ENCODE peak calls at places on chromosomes 1 and 21, in five cellular contexts. One of them, this sample, is unnamed.

GRCh38 chr21:44991538-44992483 is 52.0 kb downstream of the SLX9 start:
- DNase-seq in thoracic aorta: no peak
- DNase-seq in astrocyte of the cerebellum: no peak
- DNase-seq in WERI-Rb-1: no peak
- DNase-seq in GM23338: no peak
- DNase-seq in this sample: no peak

GRCh38 chr1:41365772-41366427 is 4.7 kb downstream of the FOXO6 start:
- DNase-seq in GM23338: peak; percentile 57
- DNase-seq in astrocyte of the cerebellum: no peak
- DNase-seq in thoracic aorta: no peak
- DNase-seq in WERI-Rb-1: peak; percentile 65
- DNase-seq in this sample: no peak

GRCh38 chr1:192954705-192955265 is 104.4 kb downstream of the UCHL5 start:
- DNase-seq in GM23338: no peak
- DNase-seq in astrocyte of the cerebellum: no peak
- DNase-seq in WERI-Rb-1: no peak
- DNase-seq in thoracic aorta: peak; percentile 7
- DNase-seq in this sample: no peak

GRCh38 chr1:233500111-233500510 is 113.8 kb upstream of the KCNK1 start:
- DNase-seq in GM23338: no peak
- DNase-seq in WERI-Rb-1: no peak
- DNase-seq in astrocyte of the cerebellum: no peak
- DNase-seq in thoracic aorta: no peak
- DNase-seq in this sample: no peak

GRCh38 chr1:92484472-92485373 is 2.0 kb downstream of the GFI1 start:
- DNase-seq in astrocyte of the cerebellum: no peak
- DNase-seq in WERI-Rb-1: peak; percentile 41
- DNase-seq in GM23338: peak; percentile 64
- DNase-seq in thoracic aorta: no peak
- DNase-seq in this sample: no peak

GRCh38 chr1:116569776-116570357 is 959 bp downstream of the CD58 start:
- DNase-seq in WERI-Rb-1: no peak
- DNase-seq in thoracic aorta: no peak
- DNase-seq in GM23338: peak; percentile 35
- DNase-seq in astrocyte of the cerebellum: no peak
- DNase-seq in this sample: no peak

GRCh38 chr1:16972210-16972916 is 8.1 kb downstream of the MFAP2 start:
- DNase-seq in thoracic aorta: no peak
- DNase-seq in GM23338: no peak
- DNase-seq in WERI-Rb-1: no peak
- DNase-seq in astrocyte of the cerebellum: no peak
- DNase-seq in this sample: no peak

GRCh38 chr1:215710340-215710971 is 143.4 kb downstream of the KCTD3 start:
- DNase-seq in thoracic aorta: no peak
- DNase-seq in astrocyte of the cerebellum: peak; percentile 1
- DNase-seq in WERI-Rb-1: peak; percentile 83
- DNase-seq in GM23338: peak; percentile 97
- DNase-seq in this sample: peak; percentile 24

GRCh38 chr1:62589321-62589720 is 8.0 kb upstream of the ANGPTL3 start:
- DNase-seq in thoracic aorta: no peak
- DNase-seq in WERI-Rb-1: no peak
- DNase-seq in GM23338: no peak
- DNase-seq in astrocyte of the cerebellum: peak; percentile 38
- DNase-seq in this sample: no peak

GRCh38 chr1:22753396-22754083 is 42.9 kb downstream of the EPHB2 start:
- DNase-seq in astrocyte of the cerebellum: no peak
- DNase-seq in GM23338: no peak
- DNase-seq in thoracic aorta: no peak
- DNase-seq in WERI-Rb-1: no peak
- DNase-seq in this sample: peak; percentile 71

GRCh38 chr1:185317886-185318310 is 855 bp upstream of the IVNS1ABP start:
- DNase-seq in thoracic aorta: no peak
- DNase-seq in WERI-Rb-1: no peak
- DNase-seq in astrocyte of the cerebellum: no peak
- DNase-seq in GM23338: peak; percentile 52
- DNase-seq in this sample: no peak

GRCh38 chr1:92822907-92823306 is 8.9 kb upstream of the RPL5 start:
- DNase-seq in astrocyte of the cerebellum: no peak
- DNase-seq in thoracic aorta: no peak
- DNase-seq in GM23338: no peak
- DNase-seq in WERI-Rb-1: no peak
- DNase-seq in this sample: no peak

GRCh38 chr1:154747841-154748766 is 122.0 kb downstream of the KCNN3 start:
- DNase-seq in thoracic aorta: no peak
- DNase-seq in GM23338: no peak
- DNase-seq in WERI-Rb-1: peak; percentile 99
- DNase-seq in astrocyte of the cerebellum: no peak
- DNase-seq in this sample: no peak

GRCh38 chr1:26278835-26279597 is 870 bp upstream of the SH3BGRL3 start:
- DNase-seq in WERI-Rb-1: peak; percentile 81
- DNase-seq in GM23338: no peak
- DNase-seq in thoracic aorta: no peak
- DNase-seq in astrocyte of the cerebellum: no peak
- DNase-seq in this sample: no peak

GRCh38 chr1:244276646-244277045 is 175.1 kb downstream of the ADSS2 start:
- DNase-seq in astrocyte of the cerebellum: no peak
- DNase-seq in WERI-Rb-1: no peak
- DNase-seq in thoracic aorta: no peak
- DNase-seq in GM23338: no peak
- DNase-seq in this sample: no peak

GRCh38 chr1:200889571-200889970 is 5.1 kb upstream of the INAVA start:
- DNase-seq in thoracic aorta: no peak
- DNase-seq in astrocyte of the cerebellum: no peak
- DNase-seq in GM23338: no peak
- DNase-seq in WERI-Rb-1: no peak
- DNase-seq in this sample: no peak

GRCh38 chr1:223143760-223144248 is 756 bp upstream of the TLR5 start:
- DNase-seq in GM23338: no peak
- DNase-seq in WERI-Rb-1: peak; percentile 74
- DNase-seq in astrocyte of the cerebellum: no peak
- DNase-seq in thoracic aorta: no peak
- DNase-seq in this sample: no peak

GRCh38 chr1:16172964-16173446 is 17.1 kb upstream of the EPHA2 start:
- DNase-seq in GM23338: no peak
- DNase-seq in WERI-Rb-1: no peak
- DNase-seq in thoracic aorta: no peak
- DNase-seq in astrocyte of the cerebellum: no peak
- DNase-seq in this sample: no peak

GRCh38 chr1:245216356-245217110 is 61.7 kb downstream of the KIF26B start:
- DNase-seq in thoracic aorta: no peak
- DNase-seq in astrocyte of the cerebellum: no peak
- DNase-seq in GM23338: peak; percentile 34
- DNase-seq in WERI-Rb-1: no peak
- DNase-seq in this sample: no peak

GRCh38 chr1:29473167-29473855 is 237.0 kb downstream of the PTPRU start:
- DNase-seq in GM23338: no peak
- DNase-seq in thoracic aorta: no peak
- DNase-seq in astrocyte of the cerebellum: no peak
- DNase-seq in WERI-Rb-1: peak; percentile 57
- DNase-seq in this sample: no peak

GRCh38 chr21:34802180-34802899 is 133.5 kb downstream of the CLIC6 start:
- DNase-seq in GM23338: no peak
- DNase-seq in thoracic aorta: no peak
- DNase-seq in WERI-Rb-1: no peak
- DNase-seq in astrocyte of the cerebellum: no peak
- DNase-seq in this sample: no peak

DNA sequence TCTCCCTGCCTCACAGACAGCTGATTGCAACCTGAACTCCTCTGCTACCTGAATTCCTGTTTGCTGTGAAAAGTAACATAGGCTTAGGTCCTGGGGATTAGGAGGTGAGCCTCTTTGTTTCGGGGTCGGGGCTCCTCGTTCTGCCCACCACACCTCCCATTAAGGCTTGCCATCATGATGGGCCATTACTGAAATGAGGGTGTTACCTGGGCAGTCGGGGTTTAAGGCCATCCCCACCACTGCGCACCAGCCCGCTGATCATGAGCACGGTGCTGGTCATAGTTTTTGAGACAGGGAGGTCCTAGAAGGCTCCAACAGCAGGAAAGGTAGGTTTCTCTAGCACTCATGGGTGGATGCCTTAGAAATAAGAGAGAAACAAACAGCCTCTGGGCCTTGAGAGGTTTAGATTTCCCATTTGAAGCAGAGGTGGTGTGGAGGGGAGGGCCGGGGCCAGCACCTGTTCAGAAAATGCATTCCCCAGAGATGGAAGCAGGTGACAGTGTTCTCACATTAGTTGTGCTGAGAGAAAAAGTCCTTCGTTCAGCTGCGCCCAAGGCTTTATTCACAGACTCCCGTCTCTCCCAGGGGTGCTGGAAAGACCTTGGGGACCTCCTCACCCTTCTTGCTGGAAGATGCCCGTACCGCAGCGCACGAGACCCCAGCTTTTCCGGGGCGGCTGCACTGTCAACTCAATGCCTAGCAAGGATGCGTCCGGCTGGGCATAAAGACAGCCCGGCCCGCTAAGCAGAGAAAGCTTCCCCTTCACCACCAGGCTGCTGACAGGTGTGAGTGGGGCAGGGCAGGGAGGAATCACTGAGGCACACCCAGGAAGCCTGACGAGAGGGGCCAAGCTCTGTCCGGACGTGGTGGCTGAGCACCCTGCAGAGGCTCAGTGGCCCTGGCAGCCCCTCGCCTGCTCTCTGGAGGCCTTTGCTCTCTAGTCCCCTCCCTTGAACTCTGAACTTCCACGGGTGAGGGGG is 125.5 kb downstream of the PGBD5 start:
- DNase-seq in GM23338: no peak
- DNase-seq in WERI-Rb-1: no peak
- DNase-seq in thoracic aorta: no peak
- DNase-seq in astrocyte of the cerebellum: no peak
- DNase-seq in this sample: no peak
- H3K4me3 ChIP-seq in GM23338: no peak overlapping the region
- H3K4me3 ChIP-seq in WERI-Rb-1: no peak overlapping the region
- H3K4me3 ChIP-seq in thoracic aorta: no peak overlapping the region
- H3K4me3 ChIP-seq in astrocyte of the cerebellum: no peak overlapping the region
- H3K4me3 ChIP-seq in this sample: no peak overlapping the region

GRCh38 chr1:183306317-183307042 is 111.7 kb downstream of the NMNAT2 start:
- DNase-seq in thoracic aorta: no peak
- DNase-seq in astrocyte of the cerebellum: no peak
- DNase-seq in WERI-Rb-1: no peak
- DNase-seq in GM23338: peak; percentile 82
- DNase-seq in this sample: no peak
- TF ChIP-seq CTCF in thoracic aorta: peak; percentile 16
- TF ChIP-seq CTCF in astrocyte of the cerebellum: no peak
- TF ChIP-seq CTCF in WERI-Rb-1: peak; percentile 16
- TF ChIP-seq CTCF in GM23338: peak; percentile 72
- TF ChIP-seq CTCF in this sample: peak; percentile 16

GRCh38 chr21:29938968-29939858 is 583 bp downstream of the GRIK1 start:
- DNase-seq in WERI-Rb-1: peak; percentile 65
- DNase-seq in GM23338: peak; percentile 53
- DNase-seq in astrocyte of the cerebellum: no peak
- DNase-seq in thoracic aorta: no peak
- DNase-seq in this sample: no peak
- H3K4me3 ChIP-seq in WERI-Rb-1: peak overlapping the region; percentile 76
- H3K4me3 ChIP-seq in GM23338: peak overlapping the region; percentile 87
- H3K4me3 ChIP-seq in astrocyte of the cerebellum: peak overlapping the region; percentile 49
- H3K4me3 ChIP-seq in thoracic aorta: peak overlapping the region; percentile 60
- H3K4me3 ChIP-seq in this sample: no peak overlapping the region

GRCh38 chr1:27353166-27353565 is 11.3 kb downstream of the SYTL1 start:
- DNase-seq in WERI-Rb-1: no peak
- DNase-seq in GM23338: no peak
- DNase-seq in thoracic aorta: no peak
- DNase-seq in astrocyte of the cerebellum: no peak
- DNase-seq in this sample: no peak

GRCh38 chr1:27348861-27349783 is 7.3 kb downstream of the SYTL1 start:
- DNase-seq in thoracic aorta: no peak
- DNase-seq in GM23338: peak; percentile 87
- DNase-seq in WERI-Rb-1: peak; percentile 86
- DNase-seq in astrocyte of the cerebellum: no peak
- DNase-seq in this sample: no peak

GRCh38 chr1:27349784-27350672 is 8.2 kb downstream of the SYTL1 start:
- DNase-seq in WERI-Rb-1: peak; percentile 83
- DNase-seq in astrocyte of the cerebellum: no peak
- DNase-seq in GM23338: peak; percentile 91
- DNase-seq in thoracic aorta: no peak
- DNase-seq in this sample: no peak

GRCh38 chr1:27351541-27352107 is 9.8 kb downstream of the SYTL1 start:
- DNase-seq in astrocyte of the cerebellum: no peak
- DNase-seq in GM23338: no peak
- DNase-seq in WERI-Rb-1: peak; percentile 62
- DNase-seq in thoracic aorta: no peak
- DNase-seq in this sample: no peak

GRCh38 chr1:27350673-27351540 is 9.1 kb downstream of the SYTL1 start:
- DNase-seq in WERI-Rb-1: no peak
- DNase-seq in astrocyte of the cerebellum: no peak
- DNase-seq in GM23338: peak; percentile 99
- DNase-seq in thoracic aorta: no peak
- DNase-seq in this sample: no peak
- TF ChIP-seq CTCF in WERI-Rb-1: no peak
- TF ChIP-seq CTCF in astrocyte of the cerebellum: no peak
- TF ChIP-seq CTCF in GM23338: no peak
- TF ChIP-seq CTCF in thoracic aorta: no peak
- TF ChIP-seq CTCF in this sample: no peak

DNA sequence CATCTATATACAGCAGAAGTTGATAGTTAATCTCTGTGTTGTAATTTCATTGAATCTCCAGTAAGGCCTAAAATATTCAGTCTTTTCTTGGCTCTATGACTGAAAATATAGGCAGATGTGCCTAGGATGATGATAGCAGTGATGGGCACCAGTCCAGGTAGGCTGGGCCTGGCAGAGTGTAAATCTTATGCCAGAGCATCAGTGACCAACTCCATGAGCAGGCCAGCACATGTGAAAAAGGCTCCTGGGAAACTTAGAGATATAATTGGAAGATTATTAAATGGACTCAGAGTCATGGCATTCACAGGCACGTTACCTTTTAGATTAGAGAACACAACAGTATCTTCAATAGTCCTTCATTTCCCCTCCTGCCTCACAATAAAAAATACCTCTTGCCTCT is 20.7 kb upstream of the CYYR1 start:
- DNase-seq in thoracic aorta: no peak
- DNase-seq in astrocyte of the cerebellum: no peak
- DNase-seq in GM23338: no peak
- DNase-seq in WERI-Rb-1: no peak
- DNase-seq in this sample: no peak
- H3K4me3 ChIP-seq in thoracic aorta: no peak overlapping the region
- H3K4me3 ChIP-seq in astrocyte of the cerebellum: no peak overlapping the region
- H3K4me3 ChIP-seq in GM23338: no peak overlapping the region
- H3K4me3 ChIP-seq in WERI-Rb-1: no peak overlapping the region
- H3K4me3 ChIP-seq in this sample: no peak overlapping the region

DNA sequence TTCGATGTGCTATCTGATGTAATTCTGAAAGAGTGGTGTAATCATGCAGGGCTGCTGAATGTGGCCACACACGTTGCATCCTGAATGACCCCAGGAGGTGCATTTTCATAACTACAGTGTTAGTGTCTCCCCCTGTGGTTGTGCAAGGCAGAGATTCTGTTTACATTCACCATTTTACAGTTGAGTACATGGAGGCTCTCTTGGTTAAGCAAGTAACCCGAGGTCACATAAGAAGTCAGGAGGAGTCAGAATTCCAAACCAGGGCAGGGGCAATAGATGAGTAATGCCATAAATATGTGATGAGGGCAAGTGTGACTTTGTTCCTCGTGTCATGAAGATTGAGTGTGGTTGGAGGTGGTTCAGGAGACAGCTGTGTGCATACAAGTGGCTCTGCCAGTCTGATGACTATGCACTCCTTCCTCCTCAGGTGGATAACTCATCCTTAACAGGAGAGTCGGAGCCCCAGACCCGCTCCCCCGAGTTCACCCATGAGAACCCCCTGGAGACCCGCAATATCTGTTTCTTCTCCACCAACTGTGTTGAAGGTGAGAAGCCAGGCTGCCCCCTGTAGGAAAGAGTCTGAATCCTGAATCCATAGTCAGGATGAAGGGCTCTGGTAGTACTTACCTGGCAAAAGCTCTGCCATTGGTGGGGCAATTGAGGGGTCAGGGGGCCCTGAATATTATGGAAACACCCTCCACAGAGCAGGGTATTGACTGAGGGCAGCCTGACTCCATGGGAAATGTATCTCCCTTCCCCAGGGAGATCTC is 9.3 kb downstream of the ATP1A2 start:
- DNase-seq in thoracic aorta: no peak
- DNase-seq in GM23338: no peak
- DNase-seq in astrocyte of the cerebellum: peak; percentile 16
- DNase-seq in WERI-Rb-1: no peak
- DNase-seq in this sample: peak; percentile 67
- TF ChIP-seq CTCF in thoracic aorta: no peak
- TF ChIP-seq CTCF in GM23338: peak; percentile 16
- TF ChIP-seq CTCF in astrocyte of the cerebellum: peak; percentile 26
- TF ChIP-seq CTCF in WERI-Rb-1: peak; percentile 2
- TF ChIP-seq CTCF in this sample: peak; percentile 34